ENCODE peak calls at places on chromosomes 7 and 10, in ten cellular contexts. H, U, I, E, K, R, G, N, A and L are unnamed samples.

GRCh38 chr10:89352039-89352597 is 24.3 kb downstream of the IFIT3 start:
- DNase-seq in H (no peak), U (no peak), I (peak), E (no peak), K (no peak), R (peak), G (peak), N (peak), A (peak), L (peak)

GRCh38 chr7:36683695-36684357 is 40.5 kb downstream of the AOAH start:
- DNase-seq in H (no peak), U (no peak), I (no peak), E (no peak), K (no peak), R (no peak), G (no peak), N (no peak), A (no peak), L (no peak)

GRCh38 chr7:133029463-133029862 is 52.4 kb downstream of the CHCHD3 start:
- DNase-seq in H (no peak), U (no peak), I (no peak), E (no peak), K (no peak), R (no peak), G (no peak), N (no peak), A (no peak), L (no peak)

GRCh38 chr7:54678763-54679396 is 80.1 kb downstream of the SEC61G start:
- DNase-seq in H (no peak), U (no peak), I (no peak), E (no peak), K (no peak), R (no peak), G (no peak), N (no peak), A (no peak), L (peak)

GRCh38 chr10:31353574-31353973 is 34.6 kb downstream of the ZEB1 start:
- DNase-seq in H (no peak), U (no peak), I (no peak), E (no peak), K (no peak), R (no peak), G (no peak), N (peak), A (peak), L (peak)

GRCh38 chr10:71390921-71391690 is 5.6 kb upstream of the CDH23 start:
- DNase-seq in H (no peak), U (no peak), I (no peak), E (no peak), K (no peak), R (no peak), G (no peak), N (no peak), A (no peak), L (no peak)

GRCh38 chr7:148921189-148921588 is 37.1 kb upstream of the EZH2 start:
- DNase-seq in H (no peak), U (no peak), I (no peak), E (no peak), K (no peak), R (no peak), G (no peak), N (no peak), A (no peak), L (no peak)

GRCh38 chr7:35802649-35803048 is 1.8 kb downstream of the SEPTIN7 start:
- DNase-seq in H (peak), U (no peak), I (no peak), E (no peak), K (no peak), R (no peak), G (no peak), N (peak), A (no peak), L (no peak)

GRCh38 chr10:127145173-127145572 is 51.2 kb downstream of the INSYN2A start:
- DNase-seq in H (no peak), U (no peak), I (no peak), E (no peak), K (no peak), R (no peak), G (peak), N (peak), A (no peak), L (peak)

DNA sequence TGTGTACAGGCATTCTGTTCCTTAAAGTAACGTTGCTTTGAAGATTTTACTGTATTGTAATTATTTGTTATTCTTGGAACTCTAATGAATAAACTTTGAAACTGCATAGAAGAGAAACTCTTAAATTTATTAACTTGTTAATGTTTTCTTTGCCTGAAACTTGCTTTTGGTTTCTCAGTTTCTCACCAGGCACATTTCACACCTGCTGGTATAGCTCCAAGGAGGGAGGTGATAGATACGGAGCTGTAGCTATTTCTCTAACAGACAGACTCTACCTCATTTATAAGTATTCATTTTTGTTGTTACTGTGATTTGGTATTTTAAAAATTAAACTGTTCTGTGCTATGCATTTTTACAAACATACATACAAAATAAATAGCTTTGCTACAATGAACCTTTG is 32.7 kb downstream of the R3HCC1L start:
- DNase-seq in H (no peak), U (no peak), I (no peak), E (no peak), K (no peak), R (no peak), G (no peak), N (no peak), A (no peak), L (no peak)
- H3K4me3 ChIP-seq in H (no peak), U (no peak), I (no peak), E (no peak), K (no peak), R (no peak), G (no peak), N (no peak), A (no peak), L (no peak)

DNA sequence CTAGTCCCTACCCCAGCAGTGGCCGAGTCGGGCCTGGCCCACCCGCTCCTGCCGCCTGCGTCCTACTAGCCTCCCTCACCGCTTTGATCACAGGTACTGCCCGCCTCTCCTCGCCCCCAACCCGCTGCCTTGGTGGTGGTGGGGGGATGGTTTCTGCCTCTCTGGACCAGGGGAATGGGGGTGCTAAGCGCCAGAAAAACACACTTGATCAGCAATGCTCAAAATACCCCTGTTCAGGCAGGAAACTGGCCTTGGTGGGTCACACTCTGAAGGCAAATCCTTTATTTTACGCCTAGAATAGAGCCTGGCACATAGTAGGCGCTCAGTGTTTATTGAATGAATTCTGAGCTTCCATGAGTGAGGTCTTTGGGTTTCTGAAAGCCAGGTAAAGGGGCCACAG is 1.0 kb upstream of the CRTAC1 start:
- DNase-seq in H (no peak), U (no peak), I (no peak), E (no peak), K (no peak), R (no peak), G (no peak), N (no peak), A (no peak), L (no peak)
- H3K4me3 ChIP-seq in H (peak), U (peak), I (no peak), E (peak), K (no peak), R (no peak), G (no peak), N (no peak), A (no peak), L (no peak)

GRCh38 chr10:44261296-44261695 is 123.6 kb downstream of the CXCL12 start:
- DNase-seq in H (no peak), U (no peak), I (no peak), E (no peak), K (no peak), R (no peak), G (no peak), N (no peak), A (no peak), L (no peak)

GRCh38 chr10:44258460-44259089 is 126.3 kb downstream of the CXCL12 start:
- DNase-seq in H (no peak), U (no peak), I (no peak), E (no peak), K (no peak), R (no peak), G (no peak), N (no peak), A (no peak), L (no peak)

GRCh38 chr10:44259090-44259874 is 125.6 kb downstream of the CXCL12 start:
- DNase-seq in H (no peak), U (no peak), I (no peak), E (no peak), K (no peak), R (no peak), G (no peak), N (no peak), A (no peak), L (no peak)

GRCh38 chr10:44261710-44262455 is 123.0 kb downstream of the CXCL12 start:
- DNase-seq in H (no peak), U (no peak), I (peak), E (no peak), K (no peak), R (peak), G (peak), N (peak), A (no peak), L (no peak)

GRCh38 chr10:44260286-44260928 is 124.5 kb downstream of the CXCL12 start:
- DNase-seq in H (no peak), U (no peak), I (no peak), E (no peak), K (no peak), R (no peak), G (no peak), N (no peak), A (no peak), L (no peak)
- H3K4me3 ChIP-seq in H (no peak), U (no peak), I (no peak), E (no peak), K (no peak), R (no peak), G (no peak), N (no peak), A (no peak), L (no peak)

GRCh38 chr10:8893102-8893501 is 838.6 kb downstream of the GATA3 start:
- DNase-seq in H (no peak), U (no peak), I (no peak), E (no peak), K (no peak), R (no peak), G (no peak), N (no peak), A (no peak), L (no peak)
- H3K4me3 ChIP-seq in H (no peak), U (no peak), I (no peak), E (no peak), K (no peak), R (no peak), G (no peak), N (no peak), A (no peak), L (no peak)